ENCODE peak calls at places on chromosomes 11 and 22, in ten cellular contexts. D, N, Y, P, O, C, W, T, I and J are unnamed samples.

GRCh38 chr11:57424802-57425564 is 1.9 kb downstream of the SLC43A3 start:
- DNase-seq in D (no peak), N (peak), Y (no peak), P (no peak), O (peak), C (peak), W (peak), T (peak), I (peak), J (peak)

GRCh38 chr22:26139320-26139719 is 29.9 kb upstream of the SEZ6L start:
- DNase-seq in D (no peak), N (no peak), Y (peak), P (no peak), O (no peak), C (no peak), W (peak), T (no peak), I (no peak), J (no peak)

GRCh38 chr11:1776944-1777715 is 13.4 kb upstream of the CTSD start:
- DNase-seq in D (no peak), N (no peak), Y (no peak), P (no peak), O (no peak), C (no peak), W (no peak), T (no peak), I (no peak), J (peak)

GRCh38 chr22:23038902-23039301 is 31.4 kb upstream of the GNAZ start:
- DNase-seq in D (no peak), N (no peak), Y (no peak), P (no peak), O (no peak), C (no peak), W (no peak), T (no peak), I (no peak), J (no peak)

GRCh38 chr11:62615521-62615920 is 2.5 kb downstream of the ROM1 start:
- DNase-seq in D (no peak), N (no peak), Y (no peak), P (no peak), O (no peak), C (no peak), W (no peak), T (peak), I (no peak), J (no peak)

GRCh38 chr11:459511-460220 is 9.6 kb downstream of the PTDSS2 start:
- DNase-seq in D (no peak), N (no peak), Y (no peak), P (no peak), O (no peak), C (no peak), W (no peak), T (peak), I (peak), J (no peak)

GRCh38 chr11:76861490-76861953 is 804 bp downstream of the ACER3 start:
- DNase-seq in D (peak), N (no peak), Y (no peak), P (no peak), O (no peak), C (no peak), W (no peak), T (no peak), I (no peak), J (no peak)

GRCh38 chr11:68396526-68396925 is 64.0 kb upstream of the PPP6R3 start:
- DNase-seq in D (no peak), N (no peak), Y (no peak), P (no peak), O (no peak), C (no peak), W (no peak), T (no peak), I (no peak), J (no peak)

GRCh38 chr11:126515501-126515900 is 160.0 kb downstream of the ST3GAL4 start:
- DNase-seq in D (no peak), N (no peak), Y (no peak), P (no peak), O (no peak), C (no peak), W (no peak), T (no peak), I (no peak), J (no peak)

GRCh38 chr11:95156916-95157568 is 67.4 kb downstream of the ENDOD1 start:
- DNase-seq in D (no peak), N (peak), Y (no peak), P (no peak), O (no peak), C (no peak), W (no peak), T (no peak), I (no peak), J (no peak)

GRCh38 chr22:21672107-21672629 is 6.4 kb downstream of the PPIL2 start:
- DNase-seq in D (no peak), N (no peak), Y (no peak), P (no peak), O (no peak), C (no peak), W (no peak), T (no peak), I (no peak), J (no peak)

GRCh38 chr11:8206251-8207079 is 37.6 kb upstream of the RIC3 start:
- DNase-seq in D (no peak), N (peak), Y (peak), P (no peak), O (peak), C (peak), W (peak), T (no peak), I (no peak), J (peak)

GRCh38 chr22:35517769-35518530 is 22.7 kb upstream of the RASD2 start:
- DNase-seq in D (no peak), N (no peak), Y (no peak), P (no peak), O (no peak), C (no peak), W (no peak), T (no peak), I (no peak), J (no peak)

GRCh38 chr22:39979048-39979447 is 15.7 kb upstream of the FAM83F start:
- DNase-seq in D (no peak), N (no peak), Y (no peak), P (no peak), O (no peak), C (no peak), W (no peak), T (no peak), I (no peak), J (no peak)
- H3K4me3 ChIP-seq in D (no peak), N (no peak), Y (no peak), P (no peak), O (no peak), C (no peak), W (no peak), T (no peak), I (no peak), J (no peak)

GRCh38 chr11:131633978-131634377 is 263.6 kb downstream of the NTM start:
- DNase-seq in D (no peak), N (no peak), Y (no peak), P (no peak), O (no peak), C (no peak), W (no peak), T (no peak), I (no peak), J (no peak)
- H3K4me3 ChIP-seq in D (no peak), N (no peak), Y (peak), P (no peak), O (no peak), C (no peak), W (no peak), T (no peak), I (no peak), J (no peak)

GRCh38 chr11:103397369-103397768 is 288.1 kb downstream of the DYNC2H1 start:
- DNase-seq in D (no peak), N (no peak), Y (no peak), P (no peak), O (no peak), C (no peak), W (no peak), T (no peak), I (no peak), J (no peak)
- H3K4me3 ChIP-seq in D (no peak), N (no peak), Y (no peak), P (no peak), O (no peak), C (no peak), W (no peak), T (no peak), I (no peak), J (no peak)

DNA sequence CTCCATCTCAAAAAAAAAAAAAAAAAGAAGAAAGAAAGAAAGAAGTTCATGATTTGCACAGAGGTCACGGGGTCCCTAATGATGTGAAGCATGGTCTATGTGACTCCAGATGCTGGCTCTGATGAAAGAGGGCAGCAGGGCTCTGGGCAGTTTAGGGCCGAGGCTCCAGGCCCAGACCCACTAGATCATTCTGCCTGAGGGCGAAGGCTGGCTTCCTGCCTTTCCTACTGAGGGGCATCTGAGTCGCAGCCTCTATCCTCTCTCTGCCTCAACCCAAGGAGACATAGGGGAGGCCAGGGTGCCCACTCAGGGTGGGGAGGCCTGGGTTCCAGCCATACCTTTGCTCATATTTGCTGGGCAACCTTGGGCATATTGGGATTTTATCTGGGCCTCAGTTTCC is 4.8 kb downstream of the SLC35E4 start:
- DNase-seq in D (no peak), N (no peak), Y (no peak), P (no peak), O (no peak), C (no peak), W (no peak), T (no peak), I (no peak), J (no peak)
- H3K4me3 ChIP-seq in D (no peak), N (no peak), Y (no peak), P (no peak), O (no peak), C (no peak), W (no peak), T (no peak), I (no peak), J (no peak)

GRCh38 chr11:83073884-83074283 is 2.2 kb upstream of the RAB30 start:
- DNase-seq in D (no peak), N (no peak), Y (no peak), P (no peak), O (no peak), C (no peak), W (no peak), T (no peak), I (no peak), J (no peak)
- H3K4me3 ChIP-seq in D (peak), N (no peak), Y (no peak), P (no peak), O (no peak), C (no peak), W (peak), T (no peak), I (no peak), J (no peak)